ENCODE peak calls at places on chromosomes 7 and 10, in six cellular contexts. One of them, this sample, is unnamed.

GRCh38 chr7:114087674-114088539 is 169.1 kb upstream of the PPP1R3A start:
- DNase-seq in lower lobe of right lung: no peak
- DNase-seq in fibroblast of pulmonary artery: no peak
- DNase-seq in IMR-90: no peak
- DNase-seq in fibroblast of lung: no peak
- DNase-seq in cardiac muscle cell: no peak
- DNase-seq in this sample: no peak

GRCh38 chr7:113071465-113071864 is 15.2 kb downstream of the GPR85 start:
- DNase-seq in IMR-90: peak; percentile 33
- DNase-seq in lower lobe of right lung: peak; percentile 51
- DNase-seq in fibroblast of lung: peak; percentile 84
- DNase-seq in cardiac muscle cell: peak; percentile 38
- DNase-seq in fibroblast of pulmonary artery: peak; percentile 8
- DNase-seq in this sample: peak; percentile 22

GRCh38 chr7:27053153-27053552 is 42.6 kb downstream of the HOXA1 start:
- DNase-seq in IMR-90: no peak
- DNase-seq in fibroblast of lung: no peak
- DNase-seq in fibroblast of pulmonary artery: no peak
- DNase-seq in lower lobe of right lung: no peak
- DNase-seq in cardiac muscle cell: no peak
- DNase-seq in this sample: no peak

GRCh38 chr7:23622469-23622868 is 25.3 kb downstream of the CCDC126 start:
- DNase-seq in cardiac muscle cell: peak; percentile 53
- DNase-seq in IMR-90: peak; percentile 76
- DNase-seq in fibroblast of lung: peak; percentile 26
- DNase-seq in lower lobe of right lung: no peak
- DNase-seq in fibroblast of pulmonary artery: peak; percentile 27
- DNase-seq in this sample: peak; percentile 15

GRCh38 chr10:4568731-4569130 is 257.3 kb upstream of the AKR1E2 start:
- DNase-seq in lower lobe of right lung: no peak
- DNase-seq in cardiac muscle cell: no peak
- DNase-seq in fibroblast of lung: no peak
- DNase-seq in fibroblast of pulmonary artery: no peak
- DNase-seq in IMR-90: no peak
- DNase-seq in this sample: no peak

GRCh38 chr10:29734980-29735627 is 100.3 kb upstream of the SVIL start:
- DNase-seq in fibroblast of lung: peak; percentile 45
- DNase-seq in fibroblast of pulmonary artery: peak; percentile 37
- DNase-seq in cardiac muscle cell: peak; percentile 53
- DNase-seq in IMR-90: no peak
- DNase-seq in lower lobe of right lung: peak; percentile 89
- DNase-seq in this sample: peak; percentile 57

GRCh38 chr10:99536400-99537254 is 3.9 kb downstream of the NKX2-3 start:
- DNase-seq in lower lobe of right lung: no peak
- DNase-seq in fibroblast of pulmonary artery: no peak
- DNase-seq in fibroblast of lung: no peak
- DNase-seq in cardiac muscle cell: no peak
- DNase-seq in IMR-90: no peak
- DNase-seq in this sample: no peak

GRCh38 chr10:130022071-130022470 is 58.0 kb upstream of the EBF3 start:
- DNase-seq in lower lobe of right lung: no peak
- DNase-seq in fibroblast of pulmonary artery: no peak
- DNase-seq in fibroblast of lung: no peak
- DNase-seq in cardiac muscle cell: no peak
- DNase-seq in IMR-90: no peak
- DNase-seq in this sample: no peak

GRCh38 chr10:7251696-7252465 is 159.0 kb downstream of the SFMBT2 start:
- DNase-seq in fibroblast of pulmonary artery: no peak
- DNase-seq in fibroblast of lung: no peak
- DNase-seq in IMR-90: no peak
- DNase-seq in cardiac muscle cell: no peak
- DNase-seq in lower lobe of right lung: no peak
- DNase-seq in this sample: no peak

GRCh38 chr7:79806161-79806734 is 328.4 kb upstream of the GNAI1 start:
- DNase-seq in fibroblast of lung: peak; percentile 62
- DNase-seq in IMR-90: peak; percentile 42
- DNase-seq in cardiac muscle cell: peak; percentile 57
- DNase-seq in lower lobe of right lung: no peak
- DNase-seq in fibroblast of pulmonary artery: peak; percentile 60
- DNase-seq in this sample: peak; percentile 25
- TF ChIP-seq CTCF in fibroblast of lung: peak; percentile 47
- TF ChIP-seq CTCF in IMR-90: peak; percentile 60
- TF ChIP-seq CTCF in cardiac muscle cell: peak; percentile 54
- TF ChIP-seq CTCF in lower lobe of right lung: no peak
- TF ChIP-seq CTCF in fibroblast of pulmonary artery: peak; percentile 58
- TF ChIP-seq CTCF in this sample: peak; percentile 45

DNA sequence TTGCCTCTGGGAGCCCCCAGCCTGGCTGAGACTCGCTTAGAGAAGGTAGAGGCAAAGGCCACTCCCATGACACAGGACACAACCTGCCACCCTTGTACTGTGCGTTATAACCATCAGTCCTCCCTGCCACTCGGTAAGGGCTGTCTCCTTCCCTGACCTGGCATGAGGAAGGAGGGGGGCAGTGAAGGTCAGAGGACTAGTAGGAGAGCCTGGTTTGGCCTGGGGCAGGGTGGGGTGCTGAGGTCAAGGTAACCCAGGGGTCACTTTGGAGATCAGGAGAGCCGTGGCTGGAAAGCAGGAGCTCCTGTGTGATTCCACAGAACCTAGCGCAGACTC is 6.9 kb upstream of the TNRC18 start:
- DNase-seq in lower lobe of right lung: no peak
- DNase-seq in fibroblast of lung: no peak
- DNase-seq in fibroblast of pulmonary artery: no peak
- DNase-seq in cardiac muscle cell: no peak
- DNase-seq in IMR-90: no peak
- DNase-seq in this sample: no peak
- H3K4me3 ChIP-seq in lower lobe of right lung: peak overlapping the region; percentile 96
- H3K4me3 ChIP-seq in fibroblast of lung: peak overlapping the region; percentile 99
- H3K4me3 ChIP-seq in fibroblast of pulmonary artery: peak overlapping the region; percentile 77
- H3K4me3 ChIP-seq in cardiac muscle cell: no peak overlapping the region
- H3K4me3 ChIP-seq in IMR-90: no peak overlapping the region
- H3K4me3 ChIP-seq in this sample: no peak overlapping the region

GRCh38 chr7:127941471-127941870 is 89.8 kb downstream of the LRRC4 start:
- DNase-seq in IMR-90: no peak
- DNase-seq in fibroblast of pulmonary artery: no peak
- DNase-seq in lower lobe of right lung: no peak
- DNase-seq in cardiac muscle cell: no peak
- DNase-seq in fibroblast of lung: no peak
- DNase-seq in this sample: no peak

GRCh38 chr7:127935847-127936376 is 95.3 kb downstream of the LRRC4 start:
- DNase-seq in fibroblast of pulmonary artery: no peak
- DNase-seq in fibroblast of lung: no peak
- DNase-seq in cardiac muscle cell: no peak
- DNase-seq in lower lobe of right lung: no peak
- DNase-seq in IMR-90: no peak
- DNase-seq in this sample: no peak

GRCh38 chr7:127940365-127941160 is 90.7 kb downstream of the LRRC4 start:
- DNase-seq in lower lobe of right lung: no peak
- DNase-seq in fibroblast of pulmonary artery: no peak
- DNase-seq in fibroblast of lung: no peak
- DNase-seq in IMR-90: no peak
- DNase-seq in cardiac muscle cell: peak; percentile 43
- DNase-seq in this sample: no peak

GRCh38 chr7:127937066-127937680 is 94.1 kb downstream of the LRRC4 start:
- DNase-seq in cardiac muscle cell: no peak
- DNase-seq in fibroblast of pulmonary artery: no peak
- DNase-seq in fibroblast of lung: no peak
- DNase-seq in lower lobe of right lung: no peak
- DNase-seq in IMR-90: no peak
- DNase-seq in this sample: no peak

DNA sequence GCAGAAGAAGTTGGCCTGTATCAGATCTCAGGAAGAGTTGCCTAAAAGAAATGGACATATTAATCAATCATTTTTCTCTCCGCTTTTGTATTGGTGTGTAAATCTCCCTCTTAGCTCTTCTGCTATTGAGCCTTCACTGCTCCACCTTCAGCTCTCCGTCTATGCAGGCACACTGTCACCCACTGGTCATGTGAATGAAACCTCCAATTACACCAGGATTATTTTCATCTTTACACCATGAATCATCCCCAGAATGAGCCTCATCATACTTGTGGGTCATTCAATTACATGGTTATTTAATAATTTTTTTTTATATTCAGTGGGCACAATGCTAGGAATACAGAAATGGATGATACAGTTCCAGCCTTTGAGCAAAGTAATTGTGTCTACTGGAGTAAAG is 92.6 kb downstream of the LRRC4 start:
- DNase-seq in fibroblast of lung: peak; percentile 76
- DNase-seq in cardiac muscle cell: peak; percentile 65
- DNase-seq in IMR-90: peak; percentile 88
- DNase-seq in fibroblast of pulmonary artery: peak; percentile 73
- DNase-seq in lower lobe of right lung: no peak
- DNase-seq in this sample: peak; percentile 81
- TF ChIP-seq CTCF in fibroblast of lung: no peak
- TF ChIP-seq CTCF in cardiac muscle cell: no peak
- TF ChIP-seq CTCF in IMR-90: peak; percentile 32
- TF ChIP-seq CTCF in fibroblast of pulmonary artery: peak; percentile 1
- TF ChIP-seq CTCF in lower lobe of right lung: no peak
- TF ChIP-seq CTCF in this sample: no peak

GRCh38 chr10:26436848-26437247 is 1.3 kb upstream of the APBB1IP start:
- DNase-seq in lower lobe of right lung: no peak
- DNase-seq in IMR-90: no peak
- DNase-seq in fibroblast of pulmonary artery: no peak
- DNase-seq in fibroblast of lung: no peak
- DNase-seq in cardiac muscle cell: no peak
- DNase-seq in this sample: no peak

GRCh38 chr10:26440091-26440445 is 1.9 kb downstream of the APBB1IP start:
- DNase-seq in IMR-90: no peak
- DNase-seq in fibroblast of lung: no peak
- DNase-seq in fibroblast of pulmonary artery: no peak
- DNase-seq in cardiac muscle cell: no peak
- DNase-seq in lower lobe of right lung: no peak
- DNase-seq in this sample: no peak

GRCh38 chr10:26437637-26438461 is at the start of gene APBB1IP:
- DNase-seq in fibroblast of pulmonary artery: peak; percentile 7
- DNase-seq in fibroblast of lung: peak; percentile 3
- DNase-seq in IMR-90: no peak
- DNase-seq in lower lobe of right lung: peak; percentile 94
- DNase-seq in cardiac muscle cell: peak; percentile 69
- DNase-seq in this sample: peak; percentile 6

GRCh38 chr10:26439436-26440090 is 1.4 kb downstream of the APBB1IP start:
- DNase-seq in lower lobe of right lung: no peak
- DNase-seq in cardiac muscle cell: no peak
- DNase-seq in fibroblast of pulmonary artery: no peak
- DNase-seq in fibroblast of lung: no peak
- DNase-seq in IMR-90: no peak
- DNase-seq in this sample: no peak

DNA sequence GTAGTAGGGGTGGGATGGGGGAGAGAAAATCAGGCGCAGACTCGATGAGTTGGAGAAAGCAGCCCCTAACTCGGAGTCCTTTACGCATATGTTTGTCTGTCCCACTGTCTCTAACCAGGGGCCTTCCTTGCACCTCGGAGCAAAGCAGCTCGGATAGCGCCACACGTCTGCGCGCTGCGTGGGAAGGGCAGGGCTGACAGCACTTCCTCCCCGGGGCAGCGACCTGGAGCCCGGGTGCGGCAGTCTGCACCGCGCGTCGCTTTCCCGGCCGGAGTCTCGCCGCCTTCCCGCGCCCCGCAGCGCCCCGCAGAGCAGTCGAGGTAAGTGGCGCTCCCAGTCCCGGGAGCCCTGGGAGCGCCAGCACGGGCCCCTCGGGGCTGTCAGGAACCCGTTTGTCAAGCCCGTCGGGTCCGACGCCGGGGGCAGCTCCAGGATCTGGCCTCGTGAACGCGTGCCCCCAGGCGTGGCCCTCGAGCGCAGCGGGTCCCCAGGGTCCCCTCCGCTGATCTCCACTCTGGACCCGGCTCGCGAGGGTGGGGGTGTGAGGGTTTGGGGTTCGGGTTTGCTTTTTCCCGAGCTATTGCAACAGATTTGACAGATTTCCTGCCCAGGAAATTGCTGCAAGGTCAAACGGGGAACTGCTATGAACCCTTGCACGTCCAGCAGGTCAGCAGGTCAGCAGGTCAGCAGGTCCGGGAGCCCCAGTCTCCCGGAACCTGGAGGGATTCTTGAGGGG is 561 bp downstream of the APBB1IP start:
- DNase-seq in IMR-90: no peak
- DNase-seq in fibroblast of lung: no peak
- DNase-seq in cardiac muscle cell: peak; percentile 17
- DNase-seq in lower lobe of right lung: peak; percentile 82
- DNase-seq in fibroblast of pulmonary artery: no peak
- DNase-seq in this sample: no peak
- H3K4me3 ChIP-seq in IMR-90: no peak overlapping the region
- H3K4me3 ChIP-seq in fibroblast of lung: peak overlapping the region; percentile 47
- H3K4me3 ChIP-seq in cardiac muscle cell: no peak overlapping the region
- H3K4me3 ChIP-seq in lower lobe of right lung: peak overlapping the region; percentile 62
- H3K4me3 ChIP-seq in fibroblast of pulmonary artery: no peak overlapping the region
- H3K4me3 ChIP-seq in this sample: no peak overlapping the region

DNA sequence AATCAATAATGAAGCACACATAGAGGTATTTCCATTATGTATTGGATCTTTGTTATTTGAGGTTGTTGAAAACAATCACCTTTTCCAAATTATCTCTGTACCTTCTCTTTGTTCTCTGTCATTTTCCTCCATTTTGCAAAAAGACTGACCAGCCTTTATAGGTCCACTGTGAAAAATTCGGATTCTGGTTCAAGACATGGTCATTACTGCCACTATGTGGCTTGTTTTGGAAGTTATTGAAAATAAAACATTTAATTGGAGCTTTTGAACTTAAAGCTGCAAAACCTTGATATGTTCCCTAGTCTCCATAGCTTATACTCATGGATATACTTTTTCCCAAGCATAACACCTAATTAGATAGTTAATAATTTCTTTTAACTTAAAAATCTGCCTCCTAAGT is 1094.4 kb downstream of the NRG3 start:
- DNase-seq in IMR-90: peak; percentile 4
- DNase-seq in lower lobe of right lung: no peak
- DNase-seq in fibroblast of pulmonary artery: peak; percentile 59
- DNase-seq in cardiac muscle cell: peak; percentile 56
- DNase-seq in fibroblast of lung: peak; percentile 37
- DNase-seq in this sample: peak; percentile 1
- TF ChIP-seq CTCF in IMR-90: peak; percentile 43
- TF ChIP-seq CTCF in lower lobe of right lung: peak; percentile 28
- TF ChIP-seq CTCF in fibroblast of pulmonary artery: peak; percentile 44
- TF ChIP-seq CTCF in cardiac muscle cell: peak; percentile 48
- TF ChIP-seq CTCF in fibroblast of lung: no peak
- TF ChIP-seq CTCF in this sample: peak; percentile 17

DNA sequence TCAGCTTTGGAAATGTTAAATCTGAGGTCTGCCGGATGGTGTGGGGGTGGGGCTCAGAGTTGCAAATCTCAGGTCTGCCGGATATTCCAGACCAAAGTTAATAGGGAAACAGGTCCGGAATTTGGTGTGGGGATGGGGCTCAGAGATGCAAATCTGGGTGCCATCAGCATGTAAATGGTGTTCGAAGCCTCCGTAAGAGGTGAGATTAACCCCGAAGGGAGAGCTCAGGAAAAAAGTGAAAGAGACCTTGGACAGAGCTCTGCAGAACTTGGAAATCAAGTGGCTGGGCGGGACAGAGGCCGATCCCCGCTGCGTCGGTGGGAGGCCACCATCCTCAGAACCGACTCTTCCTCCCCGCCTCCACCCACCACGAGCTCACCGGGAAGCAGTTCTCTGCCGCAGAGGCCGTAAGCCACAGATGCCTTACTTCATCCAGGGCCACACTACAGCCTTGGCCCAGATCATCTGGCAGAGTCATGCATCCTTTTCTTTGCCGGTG is 1.7 kb upstream of the SEPHS1 start:
- DNase-seq in fibroblast of pulmonary artery: peak; percentile 53
- DNase-seq in IMR-90: peak; percentile 54
- DNase-seq in fibroblast of lung: peak; percentile 48
- DNase-seq in lower lobe of right lung: peak; percentile 78
- DNase-seq in cardiac muscle cell: peak; percentile 69
- DNase-seq in this sample: peak; percentile 46
- H3K4me3 ChIP-seq in fibroblast of pulmonary artery: peak overlapping the region; percentile 82
- H3K4me3 ChIP-seq in IMR-90: peak overlapping the region; percentile 39
- H3K4me3 ChIP-seq in fibroblast of lung: peak overlapping the region; percentile 72
- H3K4me3 ChIP-seq in lower lobe of right lung: peak overlapping the region; percentile 97
- H3K4me3 ChIP-seq in cardiac muscle cell: peak overlapping the region; percentile 98
- H3K4me3 ChIP-seq in this sample: peak overlapping the region; percentile 55